ENCODE peak calls at places on chromosomes 13 and 19, in ten cellular contexts. B, F, I, A, J, D, U, Z, O and M are unnamed samples.

GRCh38 chr19:48310227-48310626 is 15.1 kb upstream of the EMP3 start:
- DNase-seq in B (no peak), F (no peak), I (no peak), A (no peak), J (no peak), D (no peak), U (no peak), Z (no peak), O (no peak), M (no peak)

GRCh38 chr13:111610077-111610476 is 289.6 kb downstream of the TEX29 start:
- DNase-seq in B (no peak), F (no peak), I (no peak), A (no peak), J (no peak), D (no peak), U (no peak), Z (no peak), O (no peak), M (no peak)

GRCh38 chr19:39843919-39844793 is 2.0 kb downstream of the FBL start:
- DNase-seq in B (no peak), F (peak; percentile 79), I (no peak), A (no peak), J (no peak), D (peak; percentile 58), U (peak; percentile 71), Z (no peak), O (no peak), M (no peak)

GRCh38 chr19:6110360-6110977 is at the start of gene RFX2:
- DNase-seq in B (peak; percentile 100), F (peak; percentile 97), I (peak; percentile 99), A (peak; percentile 99), J (peak; percentile 99), D (peak; percentile 98), U (peak; percentile 95), Z (peak; percentile 99), O (peak; percentile 99), M (peak; percentile 99)

GRCh38 chr19:2661615-2662014 is 40.9 kb downstream of the GNG7 start:
- DNase-seq in B (no peak), F (peak; percentile 38), I (no peak), A (no peak), J (no peak), D (no peak), U (no peak), Z (no peak), O (no peak), M (no peak)

GRCh38 chr13:111326981-111327642 is 6.7 kb downstream of the TEX29 start:
- DNase-seq in B (no peak), F (no peak), I (no peak), A (no peak), J (no peak), D (no peak), U (no peak), Z (no peak), O (no peak), M (no peak)

GRCh38 chr13:24742986-24743385 is 21.0 kb upstream of the RNF17 start:
- DNase-seq in B (no peak), F (no peak), I (no peak), A (no peak), J (no peak), D (no peak), U (no peak), Z (no peak), O (no peak), M (no peak)

GRCh38 chr19:10137751-10138682 is 18.3 kb upstream of the EIF3G start:
- DNase-seq in B (no peak), F (no peak), I (no peak), A (no peak), J (no peak), D (no peak), U (no peak), Z (no peak), O (no peak), M (no peak)

GRCh38 chr13:19634129-19634740 is 776 bp downstream of the MPHOSPH8 start:
- DNase-seq in B (peak; percentile 23), F (peak; percentile 7), I (peak; percentile 28), A (peak; percentile 30), J (no peak), D (peak; percentile 57), U (peak; percentile 26), Z (no peak), O (no peak), M (peak; percentile 33)

GRCh38 chr13:99959538-99960230 is 11.9 kb downstream of the ZIC5 start:
- DNase-seq in B (no peak), F (no peak), I (no peak), A (no peak), J (no peak), D (no peak), U (no peak), Z (no peak), O (no peak), M (peak; percentile 24)

GRCh38 chr13:110245421-110245899 is 61.5 kb downstream of the COL4A1 start:
- DNase-seq in B (no peak), F (no peak), I (no peak), A (no peak), J (no peak), D (peak; percentile 76), U (no peak), Z (no peak), O (no peak), M (no peak)

GRCh38 chr13:43880451-43880850 is 747 bp downstream of the LACC1 start:
- DNase-seq in B (no peak), F (no peak), I (no peak), A (no peak), J (no peak), D (no peak), U (no peak), Z (no peak), O (no peak), M (no peak)

GRCh38 chr13:77016241-77016812 is 10.6 kb downstream of the FBXL3 start:
- DNase-seq in B (no peak), F (no peak), I (no peak), A (no peak), J (no peak), D (no peak), U (no peak), Z (no peak), O (no peak), M (no peak)

GRCh38 chr13:76822691-76823267 is 63.4 kb downstream of the KCTD12 start:
- DNase-seq in B (no peak), F (peak; percentile 10), I (no peak), A (no peak), J (no peak), D (peak; percentile 34), U (no peak), Z (no peak), O (no peak), M (no peak)

GRCh38 chr13:60164490-60164889 is 762 bp upstream of the DIAPH3 start:
- DNase-seq in B (no peak), F (no peak), I (no peak), A (no peak), J (no peak), D (peak; percentile 2), U (no peak), Z (no peak), O (peak; percentile 5), M (no peak)

DNA sequence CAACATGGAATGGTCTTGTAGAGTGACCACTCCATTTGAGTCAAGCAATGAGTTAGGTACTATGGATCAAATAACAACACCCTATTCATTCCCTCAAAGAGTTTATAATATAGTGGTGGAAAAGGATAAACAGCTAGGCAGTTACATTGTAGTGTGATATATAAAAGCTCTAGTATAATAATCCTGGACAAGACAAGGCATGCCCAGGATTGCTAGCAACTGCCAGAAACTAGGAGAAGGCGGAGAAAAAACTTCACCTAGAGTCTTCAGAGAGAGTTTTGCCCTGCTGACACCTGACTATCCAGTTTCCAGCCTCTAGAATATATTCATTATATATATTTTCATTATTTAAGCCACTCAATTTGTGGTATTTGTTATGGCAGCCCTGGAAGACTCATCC is 530.6 kb downstream of the KLF12 start:
- DNase-seq in B (no peak), F (no peak), I (no peak), A (no peak), J (no peak), D (no peak), U (no peak), Z (no peak), O (no peak), M (no peak)
- H3K4me3 ChIP-seq in B (no peak overlapping the region), F (no peak overlapping the region), I (no peak overlapping the region), A (no peak overlapping the region), J (no peak overlapping the region), D (no peak overlapping the region), U (no peak overlapping the region), Z (no peak overlapping the region), O (no peak overlapping the region), M (no peak overlapping the region)

GRCh38 chr13:21011378-21011777 is 50.0 kb downstream of the LATS2 start:
- DNase-seq in B (no peak), F (no peak), I (no peak), A (no peak), J (no peak), D (no peak), U (no peak), Z (no peak), O (no peak), M (no peak)
- H3K4me1 ChIP-seq in B (no peaks in the 10 kb centered on the region), F (peaks cover 56% of the 10 kb centered on the region), I (peaks cover 9% of the 10 kb centered on the region), A (peaks cover 38% of the 10 kb centered on the region), J (no peaks in the 10 kb centered on the region), D (peaks cover 38% of the 10 kb centered on the region), U (no peaks in the 10 kb centered on the region), Z (peaks cover 21% of the 10 kb centered on the region), O (peaks cover 86% of the 10 kb centered on the region), M (peaks cover 38% of the 10 kb centered on the region)

GRCh38 chr13:52043675-52044074 is 19.2 kb downstream of the UTP14C start:
- DNase-seq in B (no peak), F (no peak), I (no peak), A (no peak), J (no peak), D (no peak), U (no peak), Z (no peak), O (no peak), M (no peak)
- TF ChIP-seq POLR2A in B (no peak), F (no peak), I (no peak), A (no peak), J (no peak), D (no peak), U (no peak), Z (no peak), O (no peak), M (no peak)

GRCh38 chr13:98451676-98452105 is 125.2 kb downstream of the STK24 start:
- DNase-seq in B (no peak), F (no peak), I (no peak), A (peak; percentile 34), J (no peak), D (peak; percentile 40), U (peak; percentile 48), Z (peak; percentile 66), O (peak; percentile 75), M (no peak)

GRCh38 chr13:98449273-98449672 is 127.6 kb downstream of the STK24 start:
- DNase-seq in B (no peak), F (no peak), I (no peak), A (no peak), J (no peak), D (no peak), U (no peak), Z (no peak), O (no peak), M (no peak)

GRCh38 chr13:98450012-98450411 is 126.9 kb downstream of the STK24 start:
- DNase-seq in B (no peak), F (no peak), I (no peak), A (no peak), J (no peak), D (peak; percentile 37), U (no peak), Z (no peak), O (no peak), M (no peak)

GRCh38 chr13:98448642-98448928 is 128.3 kb downstream of the STK24 start:
- DNase-seq in B (no peak), F (no peak), I (no peak), A (no peak), J (no peak), D (no peak), U (no peak), Z (no peak), O (no peak), M (no peak)

GRCh38 chr13:98450495-98451167 is 126.3 kb downstream of the STK24 start:
- DNase-seq in B (no peak), F (no peak), I (no peak), A (no peak), J (no peak), D (no peak), U (no peak), Z (no peak), O (peak; percentile 81), M (no peak)
- H3K4me3 ChIP-seq in B (no peak overlapping the region), F (no peak overlapping the region), I (no peak overlapping the region), A (no peak overlapping the region), J (no peak overlapping the region), D (no peak overlapping the region), U (no peak overlapping the region), Z (no peak overlapping the region), O (no peak overlapping the region), M (no peak overlapping the region)